ENCODE peak calls at places on chromosomes 5 and 9, in nine cellular contexts. One of them, this sample, is unnamed.

GRCh38 chr5:146388418-146388817 is 49.8 kb downstream of the POU4F3 start:
- DNase-seq in upper lobe of left lung: no peak
- DNase-seq in activated naive CD8-positive, alpha-beta T cell treated with anti-CD3 and anti-CD28 coated beads, Interleukin-2, amount 50 U/mL, for 24 hours: no peak
- DNase-seq in stimulated activated CD4-positive, alpha-beta T cell treated with anti-CD3 and anti-CD28 coated beads, Interleukin-4, amount 100 ng/mL, for 48 hours: no peak
- DNase-seq in activated effector memory CD4-positive, alpha-beta T cell treated with anti-CD3 and anti-CD28 coated beads, Interleukin-2, amount 50 U/mL, for 16 hours: no peak
- DNase-seq in ELR: peak
- DNase-seq in GM03348: no peak
- DNase-seq in stimulated activated CD8-positive, alpha-beta memory T cell treated with anti-CD3 and anti-CD28 coated beads, Interleukin-4, amount 100 ng/mL, for 1 hour: no peak
- DNase-seq in EH: peak
- DNase-seq in this sample: peak

GRCh38 chr5:142881076-142881466 is 110.9 kb downstream of the ARHGAP26 start:
- DNase-seq in upper lobe of left lung: peak
- DNase-seq in activated naive CD8-positive, alpha-beta T cell treated with anti-CD3 and anti-CD28 coated beads, Interleukin-2, amount 50 U/mL, for 24 hours: no peak
- DNase-seq in stimulated activated CD4-positive, alpha-beta T cell treated with anti-CD3 and anti-CD28 coated beads, Interleukin-4, amount 100 ng/mL, for 48 hours: no peak
- DNase-seq in activated effector memory CD4-positive, alpha-beta T cell treated with anti-CD3 and anti-CD28 coated beads, Interleukin-2, amount 50 U/mL, for 16 hours: no peak
- DNase-seq in ELR: peak
- DNase-seq in GM03348: peak
- DNase-seq in stimulated activated CD8-positive, alpha-beta memory T cell treated with anti-CD3 and anti-CD28 coated beads, Interleukin-4, amount 100 ng/mL, for 1 hour: no peak
- DNase-seq in EH: peak
- DNase-seq in this sample: peak

GRCh38 chr5:135930029-135930948 is 24.5 kb downstream of the LECT2 start:
- DNase-seq in upper lobe of left lung: peak
- DNase-seq in activated naive CD8-positive, alpha-beta T cell treated with anti-CD3 and anti-CD28 coated beads, Interleukin-2, amount 50 U/mL, for 24 hours: no peak
- DNase-seq in stimulated activated CD4-positive, alpha-beta T cell treated with anti-CD3 and anti-CD28 coated beads, Interleukin-4, amount 100 ng/mL, for 48 hours: no peak
- DNase-seq in activated effector memory CD4-positive, alpha-beta T cell treated with anti-CD3 and anti-CD28 coated beads, Interleukin-2, amount 50 U/mL, for 16 hours: no peak
- DNase-seq in ELR: no peak
- DNase-seq in GM03348: peak
- DNase-seq in stimulated activated CD8-positive, alpha-beta memory T cell treated with anti-CD3 and anti-CD28 coated beads, Interleukin-4, amount 100 ng/mL, for 1 hour: no peak
- DNase-seq in EH: no peak
- DNase-seq in this sample: no peak

GRCh38 chr5:151745071-151745705 is 13.2 kb downstream of the ATOX1 start:
- DNase-seq in upper lobe of left lung: no peak
- DNase-seq in activated naive CD8-positive, alpha-beta T cell treated with anti-CD3 and anti-CD28 coated beads, Interleukin-2, amount 50 U/mL, for 24 hours: peak
- DNase-seq in stimulated activated CD4-positive, alpha-beta T cell treated with anti-CD3 and anti-CD28 coated beads, Interleukin-4, amount 100 ng/mL, for 48 hours: no peak
- DNase-seq in activated effector memory CD4-positive, alpha-beta T cell treated with anti-CD3 and anti-CD28 coated beads, Interleukin-2, amount 50 U/mL, for 16 hours: peak
- DNase-seq in ELR: peak
- DNase-seq in GM03348: peak
- DNase-seq in stimulated activated CD8-positive, alpha-beta memory T cell treated with anti-CD3 and anti-CD28 coated beads, Interleukin-4, amount 100 ng/mL, for 1 hour: no peak
- DNase-seq in EH: peak
- DNase-seq in this sample: peak

GRCh38 chr9:72315089-72315509 is 49.9 kb downstream of the ZFAND5 start:
- DNase-seq in upper lobe of left lung: no peak
- DNase-seq in activated naive CD8-positive, alpha-beta T cell treated with anti-CD3 and anti-CD28 coated beads, Interleukin-2, amount 50 U/mL, for 24 hours: no peak
- DNase-seq in stimulated activated CD4-positive, alpha-beta T cell treated with anti-CD3 and anti-CD28 coated beads, Interleukin-4, amount 100 ng/mL, for 48 hours: no peak
- DNase-seq in activated effector memory CD4-positive, alpha-beta T cell treated with anti-CD3 and anti-CD28 coated beads, Interleukin-2, amount 50 U/mL, for 16 hours: no peak
- DNase-seq in ELR: peak
- DNase-seq in GM03348: peak
- DNase-seq in stimulated activated CD8-positive, alpha-beta memory T cell treated with anti-CD3 and anti-CD28 coated beads, Interleukin-4, amount 100 ng/mL, for 1 hour: no peak
- DNase-seq in EH: peak
- DNase-seq in this sample: peak

GRCh38 chr5:60447488-60447920 is 252.5 kb downstream of the DEPDC1B start:
- DNase-seq in upper lobe of left lung: no peak
- DNase-seq in activated naive CD8-positive, alpha-beta T cell treated with anti-CD3 and anti-CD28 coated beads, Interleukin-2, amount 50 U/mL, for 24 hours: no peak
- DNase-seq in stimulated activated CD4-positive, alpha-beta T cell treated with anti-CD3 and anti-CD28 coated beads, Interleukin-4, amount 100 ng/mL, for 48 hours: no peak
- DNase-seq in activated effector memory CD4-positive, alpha-beta T cell treated with anti-CD3 and anti-CD28 coated beads, Interleukin-2, amount 50 U/mL, for 16 hours: no peak
- DNase-seq in ELR: no peak
- DNase-seq in GM03348: no peak
- DNase-seq in stimulated activated CD8-positive, alpha-beta memory T cell treated with anti-CD3 and anti-CD28 coated beads, Interleukin-4, amount 100 ng/mL, for 1 hour: no peak
- DNase-seq in EH: no peak
- DNase-seq in this sample: no peak

GRCh38 chr9:6355728-6356127 is 27.6 kb downstream of the TPD52L3 start:
- DNase-seq in upper lobe of left lung: no peak
- DNase-seq in activated naive CD8-positive, alpha-beta T cell treated with anti-CD3 and anti-CD28 coated beads, Interleukin-2, amount 50 U/mL, for 24 hours: no peak
- DNase-seq in stimulated activated CD4-positive, alpha-beta T cell treated with anti-CD3 and anti-CD28 coated beads, Interleukin-4, amount 100 ng/mL, for 48 hours: no peak
- DNase-seq in activated effector memory CD4-positive, alpha-beta T cell treated with anti-CD3 and anti-CD28 coated beads, Interleukin-2, amount 50 U/mL, for 16 hours: no peak
- DNase-seq in ELR: peak
- DNase-seq in GM03348: peak
- DNase-seq in stimulated activated CD8-positive, alpha-beta memory T cell treated with anti-CD3 and anti-CD28 coated beads, Interleukin-4, amount 100 ng/mL, for 1 hour: no peak
- DNase-seq in EH: peak
- DNase-seq in this sample: peak

GRCh38 chr5:15020731-15021130 is 149.2 kb upstream of the ANKH start:
- DNase-seq in upper lobe of left lung: no peak
- DNase-seq in activated naive CD8-positive, alpha-beta T cell treated with anti-CD3 and anti-CD28 coated beads, Interleukin-2, amount 50 U/mL, for 24 hours: no peak
- DNase-seq in stimulated activated CD4-positive, alpha-beta T cell treated with anti-CD3 and anti-CD28 coated beads, Interleukin-4, amount 100 ng/mL, for 48 hours: no peak
- DNase-seq in activated effector memory CD4-positive, alpha-beta T cell treated with anti-CD3 and anti-CD28 coated beads, Interleukin-2, amount 50 U/mL, for 16 hours: no peak
- DNase-seq in ELR: no peak
- DNase-seq in GM03348: peak
- DNase-seq in stimulated activated CD8-positive, alpha-beta memory T cell treated with anti-CD3 and anti-CD28 coated beads, Interleukin-4, amount 100 ng/mL, for 1 hour: no peak
- DNase-seq in EH: peak
- DNase-seq in this sample: no peak

GRCh38 chr5:944992-945685 is 52.5 kb downstream of the TRIP13 start:
- DNase-seq in upper lobe of left lung: peak
- DNase-seq in activated naive CD8-positive, alpha-beta T cell treated with anti-CD3 and anti-CD28 coated beads, Interleukin-2, amount 50 U/mL, for 24 hours: no peak
- DNase-seq in stimulated activated CD4-positive, alpha-beta T cell treated with anti-CD3 and anti-CD28 coated beads, Interleukin-4, amount 100 ng/mL, for 48 hours: no peak
- DNase-seq in activated effector memory CD4-positive, alpha-beta T cell treated with anti-CD3 and anti-CD28 coated beads, Interleukin-2, amount 50 U/mL, for 16 hours: peak
- DNase-seq in ELR: no peak
- DNase-seq in GM03348: no peak
- DNase-seq in stimulated activated CD8-positive, alpha-beta memory T cell treated with anti-CD3 and anti-CD28 coated beads, Interleukin-4, amount 100 ng/mL, for 1 hour: no peak
- DNase-seq in EH: peak
- DNase-seq in this sample: no peak

GRCh38 chr5:116038817-116039216 is 6.5 kb downstream of the ARL14EPL start:
- DNase-seq in upper lobe of left lung: no peak
- DNase-seq in activated naive CD8-positive, alpha-beta T cell treated with anti-CD3 and anti-CD28 coated beads, Interleukin-2, amount 50 U/mL, for 24 hours: peak
- DNase-seq in stimulated activated CD4-positive, alpha-beta T cell treated with anti-CD3 and anti-CD28 coated beads, Interleukin-4, amount 100 ng/mL, for 48 hours: no peak
- DNase-seq in activated effector memory CD4-positive, alpha-beta T cell treated with anti-CD3 and anti-CD28 coated beads, Interleukin-2, amount 50 U/mL, for 16 hours: no peak
- DNase-seq in ELR: no peak
- DNase-seq in GM03348: no peak
- DNase-seq in stimulated activated CD8-positive, alpha-beta memory T cell treated with anti-CD3 and anti-CD28 coated beads, Interleukin-4, amount 100 ng/mL, for 1 hour: no peak
- DNase-seq in EH: no peak
- DNase-seq in this sample: no peak

GRCh38 chr5:168174376-168174775 is 117.1 kb upstream of the WWC1 start:
- DNase-seq in upper lobe of left lung: no peak
- DNase-seq in activated naive CD8-positive, alpha-beta T cell treated with anti-CD3 and anti-CD28 coated beads, Interleukin-2, amount 50 U/mL, for 24 hours: no peak
- DNase-seq in stimulated activated CD4-positive, alpha-beta T cell treated with anti-CD3 and anti-CD28 coated beads, Interleukin-4, amount 100 ng/mL, for 48 hours: no peak
- DNase-seq in activated effector memory CD4-positive, alpha-beta T cell treated with anti-CD3 and anti-CD28 coated beads, Interleukin-2, amount 50 U/mL, for 16 hours: no peak
- DNase-seq in ELR: no peak
- DNase-seq in GM03348: no peak
- DNase-seq in stimulated activated CD8-positive, alpha-beta memory T cell treated with anti-CD3 and anti-CD28 coated beads, Interleukin-4, amount 100 ng/mL, for 1 hour: no peak
- DNase-seq in EH: no peak
- DNase-seq in this sample: no peak

GRCh38 chr9:122225323-122226141 is 3.2 kb downstream of the LHX6 start:
- DNase-seq in upper lobe of left lung: peak
- DNase-seq in activated naive CD8-positive, alpha-beta T cell treated with anti-CD3 and anti-CD28 coated beads, Interleukin-2, amount 50 U/mL, for 24 hours: no peak
- DNase-seq in stimulated activated CD4-positive, alpha-beta T cell treated with anti-CD3 and anti-CD28 coated beads, Interleukin-4, amount 100 ng/mL, for 48 hours: no peak
- DNase-seq in activated effector memory CD4-positive, alpha-beta T cell treated with anti-CD3 and anti-CD28 coated beads, Interleukin-2, amount 50 U/mL, for 16 hours: no peak
- DNase-seq in ELR: no peak
- DNase-seq in GM03348: peak
- DNase-seq in stimulated activated CD8-positive, alpha-beta memory T cell treated with anti-CD3 and anti-CD28 coated beads, Interleukin-4, amount 100 ng/mL, for 1 hour: no peak
- DNase-seq in EH: no peak
- DNase-seq in this sample: no peak

GRCh38 chr5:82601085-82601484 is 322.9 kb upstream of the RPS23 start:
- DNase-seq in upper lobe of left lung: no peak
- DNase-seq in activated naive CD8-positive, alpha-beta T cell treated with anti-CD3 and anti-CD28 coated beads, Interleukin-2, amount 50 U/mL, for 24 hours: no peak
- DNase-seq in stimulated activated CD4-positive, alpha-beta T cell treated with anti-CD3 and anti-CD28 coated beads, Interleukin-4, amount 100 ng/mL, for 48 hours: no peak
- DNase-seq in activated effector memory CD4-positive, alpha-beta T cell treated with anti-CD3 and anti-CD28 coated beads, Interleukin-2, amount 50 U/mL, for 16 hours: no peak
- DNase-seq in ELR: no peak
- DNase-seq in GM03348: no peak
- DNase-seq in stimulated activated CD8-positive, alpha-beta memory T cell treated with anti-CD3 and anti-CD28 coated beads, Interleukin-4, amount 100 ng/mL, for 1 hour: no peak
- DNase-seq in EH: no peak
- DNase-seq in this sample: no peak

GRCh38 chr9:130341128-130341527 is 75.6 kb downstream of the HMCN2 start:
- DNase-seq in upper lobe of left lung: peak
- DNase-seq in activated naive CD8-positive, alpha-beta T cell treated with anti-CD3 and anti-CD28 coated beads, Interleukin-2, amount 50 U/mL, for 24 hours: no peak
- DNase-seq in stimulated activated CD4-positive, alpha-beta T cell treated with anti-CD3 and anti-CD28 coated beads, Interleukin-4, amount 100 ng/mL, for 48 hours: no peak
- DNase-seq in activated effector memory CD4-positive, alpha-beta T cell treated with anti-CD3 and anti-CD28 coated beads, Interleukin-2, amount 50 U/mL, for 16 hours: no peak
- DNase-seq in ELR: no peak
- DNase-seq in GM03348: no peak
- DNase-seq in stimulated activated CD8-positive, alpha-beta memory T cell treated with anti-CD3 and anti-CD28 coated beads, Interleukin-4, amount 100 ng/mL, for 1 hour: no peak
- DNase-seq in EH: no peak
- DNase-seq in this sample: no peak

GRCh38 chr9:104068546-104068945 is 25.6 kb upstream of the SMC2 start:
- DNase-seq in upper lobe of left lung: no peak
- DNase-seq in activated naive CD8-positive, alpha-beta T cell treated with anti-CD3 and anti-CD28 coated beads, Interleukin-2, amount 50 U/mL, for 24 hours: no peak
- DNase-seq in stimulated activated CD4-positive, alpha-beta T cell treated with anti-CD3 and anti-CD28 coated beads, Interleukin-4, amount 100 ng/mL, for 48 hours: no peak
- DNase-seq in activated effector memory CD4-positive, alpha-beta T cell treated with anti-CD3 and anti-CD28 coated beads, Interleukin-2, amount 50 U/mL, for 16 hours: no peak
- DNase-seq in ELR: peak
- DNase-seq in GM03348: no peak
- DNase-seq in stimulated activated CD8-positive, alpha-beta memory T cell treated with anti-CD3 and anti-CD28 coated beads, Interleukin-4, amount 100 ng/mL, for 1 hour: no peak
- DNase-seq in EH: peak
- DNase-seq in this sample: peak